ENCODE peak calls at places on chromosome 12, in seven cellular contexts. C is lower leg skin; X is activated T-cell treated with anti-CD3 and anti-CD28 coated beads, Interleukin-2, amount 50 U/mL, for 1 hour; U is body of pancreas; F is cardiac muscle cell; L is kidney tubule cell; J is stimulated activated CD8-positive, alpha-beta memory T cell treated with anti-CD3 and anti-CD28 coated beads, Interleukin-2, amount 100 ng/mL, for 48 hours. V is an unnamed sample.

GRCh38 chr12:11727133-11727664 is 77.7 kb downstream of the ETV6 start:
- DNase-seq in C (no peak), J (peak), U (peak), X (peak), F (no peak), L (no peak), V (no peak)

GRCh38 chr12:49702676-49703228 is 4.5 kb downstream of the FMNL3 start:
- DNase-seq in L (no peak), J (no peak), U (no peak), F (peak), X (no peak), C (no peak), V (no peak)

GRCh38 chr12:52036587-52037171 is 14.6 kb upstream of the NR4A1 start:
- DNase-seq in J (peak), U (peak), F (peak), L (peak), X (peak), C (peak), V (peak)

GRCh38 chr12:70031046-70031445 is 206.0 kb downstream of the MYRFL start:
- DNase-seq in U (no peak), J (no peak), F (no peak), L (no peak), C (no peak), X (no peak), V (no peak)

GRCh38 chr12:114916124-114916523 is 232.1 kb upstream of the TBX3 start:
- DNase-seq in L (peak), F (no peak), C (no peak), U (no peak), X (no peak), J (no peak), V (no peak)

GRCh38 chr12:30905483-30906009 is 21.0 kb upstream of the TSPAN11 start:
- DNase-seq in X (no peak), F (no peak), C (no peak), L (no peak), J (no peak), U (no peak), V (no peak)

GRCh38 chr12:107895966-107896365 is 121.5 kb downstream of the ASCL4 start:
- DNase-seq in U (no peak), X (no peak), F (no peak), L (no peak), J (no peak), C (no peak), V (no peak)

GRCh38 chr12:92075425-92075891 is 70.2 kb downstream of the BTG1 start:
- DNase-seq in C (no peak), U (no peak), F (peak), L (peak), J (no peak), X (no peak), V (no peak)

GRCh38 chr12:52655720-52656124 is 3.7 kb upstream of the KRT2 start:
- DNase-seq in F (no peak), L (peak), C (no peak), X (no peak), J (no peak), U (peak), V (no peak)

GRCh38 chr12:503111-503761 is 43.5 kb downstream of the B4GALNT3 start:
- DNase-seq in X (no peak), L (peak), U (peak), F (peak), C (peak), J (no peak), V (peak)

GRCh38 chr12:123942277-123942653 is 30.4 kb downstream of the CCDC92 start:
- DNase-seq in X (no peak), L (peak), U (no peak), C (peak), F (no peak), J (no peak), V (no peak)

GRCh38 chr12:95358111-95359083 is 115.6 kb upstream of the METAP2 start:
- DNase-seq in L (no peak), C (no peak), J (no peak), X (no peak), U (no peak), F (no peak), V (no peak)

GRCh38 chr12:128076188-128076587 is 190.8 kb upstream of the TMEM132C start:
- DNase-seq in J (no peak), F (no peak), U (no peak), X (no peak), L (peak), C (peak), V (peak)

GRCh38 chr12:68446379-68446778 is 114.2 kb upstream of the MDM1 start:
- DNase-seq in U (no peak), C (no peak), L (no peak), X (no peak), F (no peak), J (no peak), V (no peak)

GRCh38 chr12:26271024-26271423 is 75.7 kb downstream of the SSPN start:
- DNase-seq in U (no peak), J (no peak), C (no peak), X (no peak), F (no peak), L (peak), V (no peak)

GRCh38 chr12:67449591-67450052 is 180.5 kb downstream of the CAND1 start:
- DNase-seq in L (no peak), F (no peak), U (no peak), C (no peak), J (no peak), X (no peak), V (no peak)

GRCh38 chr12:80239867-80240266 is 140.5 kb downstream of the OTOGL start:
- DNase-seq in J (no peak), F (no peak), L (no peak), C (no peak), X (no peak), U (no peak), V (no peak)

GRCh38 chr12:91040356-91040755 is 17.5 kb downstream of the KERA start:
- DNase-seq in X (no peak), J (no peak), C (no peak), F (no peak), L (no peak), U (no peak), V (no peak)

GRCh38 chr12:10102322-10102721 is 3.5 kb upstream of the CLEC1A start:
- DNase-seq in F (no peak), L (no peak), J (no peak), U (no peak), X (no peak), C (no peak), V (no peak)

GRCh38 chr12:106987846-106988245 is 900 bp upstream of the MTERF2 start:
- DNase-seq in J (no peak), X (no peak), C (no peak), F (no peak), U (peak), L (no peak), V (no peak)

GRCh38 chr12:4579305-4580097 is 17.5 kb downstream of the DYRK4 start:
- DNase-seq in X (no peak), F (no peak), U (no peak), C (no peak), J (no peak), L (peak), V (peak)

V was measured in colonic mucosa.